ENCODE peak calls at places on chromosomes 4 and X, in five cellular contexts. P, K, S, G and N are unnamed samples. For H3K9me3, the result is how much of the 10 kb centered on the place peaks cover.

GRCh38 chr4:177339794-177340374 is 30.2 kb downstream of the NEIL3 start:
- DNase-seq in P (no peak), K (no peak), S (no peak), G (no peak), N (peak)

GRCh38 chr4:149961876-149962597 is 116.2 kb upstream of the DCLK2 start:
- DNase-seq in P (no peak), K (no peak), S (no peak), G (no peak), N (no peak)

GRCh38 chr4:184792950-184793555 is 32.7 kb downstream of the ACSL1 start:
- DNase-seq in P (no peak), K (no peak), S (no peak), G (peak), N (no peak)

GRCh38 chrX:140766024-140766611 is 56.6 kb downstream of the LINC00632 start:
- DNase-seq in P (peak), K (peak), S (peak), G (peak), N (peak)

GRCh38 chr4:41069268-41069667 is 145.1 kb downstream of the APBB2 start:
- DNase-seq in P (no peak), K (no peak), S (no peak), G (no peak), N (no peak)

GRCh38 chr4:160175064-160175643 is 1072.3 kb downstream of the RAPGEF2 start:
- DNase-seq in P (no peak), K (no peak), S (no peak), G (no peak), N (no peak)

GRCh38 chr4:78222575-78223186 is 165.6 kb downstream of the FRAS1 start:
- DNase-seq in P (no peak), K (no peak), S (no peak), G (peak), N (no peak)

GRCh38 chrX:13110427-13111324 is 66.3 kb upstream of the FAM9C start:
- DNase-seq in P (peak), K (no peak), S (no peak), G (no peak), N (no peak)

GRCh38 chr4:139740531-139741041 is 75.0 kb downstream of the MGST2 start:
- DNase-seq in P (peak), K (no peak), S (no peak), G (no peak), N (no peak)

GRCh38 chr4:52051213-52051614 is at the start of gene SPATA18:
- DNase-seq in P (peak), K (no peak), S (no peak), G (no peak), N (no peak)

GRCh38 chr4:158172558-158173258 is at the start of gene GASK1B:
- DNase-seq in P (peak), K (no peak), S (no peak), G (no peak), N (peak)

GRCh38 chr4:21869978-21870745 is 78.4 kb downstream of the KCNIP4 start:
- DNase-seq in P (no peak), K (no peak), S (no peak), G (no peak), N (no peak)

GRCh38 chrX:40415675-40416074 is 165.1 kb upstream of the ATP6AP2 start:
- DNase-seq in P (peak), K (no peak), S (no peak), G (no peak), N (no peak)

GRCh38 chr4:43339435-43339834 is 446.9 kb downstream of the GRXCR1 start:
- DNase-seq in P (no peak), K (no peak), S (no peak), G (no peak), N (no peak)

GRCh38 chr4:106671711-106672110 is 303.1 kb upstream of the GIMD1 start:
- DNase-seq in P (no peak), K (no peak), S (no peak), G (no peak), N (no peak)

GRCh38 chr4:336099-336892 is 1.3 kb upstream of the ZNF141 start:
- DNase-seq in P (peak), K (no peak), S (peak), G (no peak), N (no peak)

GRCh38 chr4:56288663-56289062 is 98.6 kb downstream of the AASDH start:
- DNase-seq in P (no peak), K (no peak), S (no peak), G (no peak), N (no peak)

GRCh38 chr4:174523003-174523693 is 860 bp upstream of the HPGD start:
- DNase-seq in P (no peak), K (no peak), S (no peak), G (no peak), N (no peak)

GRCh38 chr4:155371432-155372043 is 5.2 kb downstream of the MAP9 start:
- DNase-seq in P (no peak), K (no peak), S (no peak), G (no peak), N (peak)

GRCh38 chrX:134006484-134007161 is 21.2 kb upstream of the GPC3 start:
- DNase-seq in P (no peak), K (no peak), S (no peak), G (no peak), N (no peak)

GRCh38 chr4:53905935-53906377 is 158.4 kb downstream of the CHIC2 start:
- DNase-seq in P (peak), K (no peak), S (no peak), G (peak), N (peak)

GRCh38 chr4:81426770-81427604 is 44.7 kb downstream of the RASGEF1B start:
- DNase-seq in P (no peak), K (no peak), S (no peak), G (no peak), N (no peak)

GRCh38 chrX:74382613-74383012 is 38.7 kb upstream of the SLC16A2 start:
- DNase-seq in P (peak), K (peak), S (peak), G (peak), N (peak)

GRCh38 chrX:132127748-132128147 is at the start of gene FRMD7:
- DNase-seq in P (peak), K (no peak), S (no peak), G (no peak), N (no peak)

GRCh38 chrX:40169193-40170086 is 71.7 kb upstream of the BCOR start:
- DNase-seq in P (peak), K (peak), S (peak), G (peak), N (peak)

GRCh38 chr4:125719987-125720386 is 405.2 kb downstream of the FAT4 start:
- DNase-seq in P (no peak), K (no peak), S (no peak), G (no peak), N (no peak)

GRCh38 chr4:139686988-139687387 is 21.4 kb downstream of the MGST2 start:
- DNase-seq in P (no peak), K (no peak), S (no peak), G (no peak), N (no peak)

GRCh38 chr4:26780524-26780923 is 80.1 kb upstream of the STIM2 start:
- DNase-seq in P (no peak), K (no peak), S (no peak), G (no peak), N (peak)

GRCh38 chr4:98720871-98721480 is 62.6 kb upstream of the TSPAN5 start:
- DNase-seq in P (no peak), K (no peak), S (no peak), G (no peak), N (no peak)

GRCh38 chr4:4995103-4995761 is 24.0 kb downstream of the CYTL1 start:
- DNase-seq in P (peak), K (peak), S (peak), G (peak), N (peak)

GRCh38 chr4:35494955-35495354 is 749.4 kb downstream of the ARAP2 start:
- DNase-seq in P (no peak), K (no peak), S (no peak), G (no peak), N (no peak)

GRCh38 chr4:96183630-96184029 is 343.7 kb downstream of the PDHA2 start:
- DNase-seq in P (peak), K (no peak), S (no peak), G (no peak), N (no peak)

GRCh38 chr4:123939621-123940020 is 543.0 kb downstream of the SPRY1 start:
- DNase-seq in P (no peak), K (no peak), S (no peak), G (no peak), N (no peak)

GRCh38 chrX:51759055-51759454 is 15.8 kb downstream of the GSPT2 start:
- DNase-seq in P (no peak), K (no peak), S (no peak), G (no peak), N (no peak)

GRCh38 chr4:101337688-101338087 is 9.6 kb downstream of the PPP3CA start:
- DNase-seq in P (no peak), K (no peak), S (no peak), G (no peak), N (no peak)

GRCh38 chr4:337932-338758 is 531 bp downstream of the ZNF141 start:
- DNase-seq in P (peak), K (no peak), S (no peak), G (peak), N (no peak)

DNA sequence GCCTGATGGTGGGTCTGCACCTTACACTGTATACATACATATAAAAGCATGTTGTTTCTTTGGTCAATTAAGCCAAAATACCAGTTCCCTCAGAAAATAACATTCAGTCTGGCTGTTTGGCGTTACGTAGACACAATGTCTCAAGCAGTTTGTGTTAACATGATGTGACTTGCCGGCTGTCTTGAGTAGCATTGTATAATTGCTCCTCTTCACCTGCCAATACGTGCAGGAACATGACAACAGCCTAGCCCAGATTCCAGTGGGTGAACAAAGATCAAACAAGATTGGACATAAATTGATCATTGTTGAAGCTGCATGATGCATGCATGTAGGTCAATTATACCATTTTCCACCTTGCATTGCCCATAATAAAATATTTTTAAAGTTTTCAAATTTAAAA is 102.3 kb downstream of the F11 start:
- DNase-seq in P (no peak), K (no peak), S (no peak), G (no peak), N (no peak)
- H3K9me3 ChIP-seq in P (under half), K (under half), S (under half), G (under half), N (under half)

GRCh38 chr4:107885865-107886264 is 45.5 kb upstream of the CYP2U1 start:
- DNase-seq in P (no peak), K (no peak), S (no peak), G (no peak), N (no peak)
- H3K9me3 ChIP-seq in P (under half), K (under half), S (under half), G (under half), N (under half)

GRCh38 chrX:1060562-1060960 is 151.9 kb downstream of the CRLF2 start:
- DNase-seq in P (no peak), K (no peak), S (no peak), G (no peak), N (no peak)

GRCh38 chrX:1059576-1060561 is 152.6 kb downstream of the CRLF2 start:
- DNase-seq in P (no peak), K (no peak), S (no peak), G (no peak), N (no peak)

GRCh38 chrX:1062351-1062750 is 150.1 kb downstream of the CRLF2 start:
- DNase-seq in P (no peak), K (no peak), S (no peak), G (no peak), N (no peak)
- H3K9me3 ChIP-seq in P (under half), K (under half), S (under half), G (under half), N (under half)

DNA sequence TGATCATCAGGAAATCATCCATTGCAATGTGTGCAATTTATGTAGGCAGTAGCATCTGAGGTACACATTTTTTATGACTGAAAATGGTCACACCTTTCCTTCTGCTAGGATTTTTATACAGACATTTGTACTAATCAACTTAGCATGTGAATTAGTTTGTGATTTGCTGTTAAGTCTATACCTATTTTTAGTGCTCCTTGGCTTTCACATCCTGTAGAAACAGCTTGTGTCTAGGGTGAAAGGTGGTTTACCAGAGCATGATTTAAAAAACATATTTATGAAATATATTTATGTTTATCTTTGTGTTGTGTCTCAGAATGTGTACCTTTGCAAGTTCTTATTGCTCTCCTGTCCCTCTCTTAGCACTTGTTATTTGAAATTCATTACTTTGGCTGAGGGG is 916.0 kb downstream of the TECRL start:
- DNase-seq in P (no peak), K (no peak), S (no peak), G (no peak), N (no peak)
- H3K9me3 ChIP-seq in P (under half), K (under half), S (under half), G (under half), N (under half)

GRCh38 chr4:83348074-83348473 is 13.4 kb upstream of the HPSE start:
- DNase-seq in P (no peak), K (no peak), S (no peak), G (no peak), N (no peak)
- H3K9me3 ChIP-seq in P (under half), K (under half), S (under half), G (under half), N (under half)

GRCh38 chrX:154602226-154602625 is 16.9 kb downstream of the CTAG1B start:
- DNase-seq in P (no peak), K (no peak), S (peak), G (no peak), N (no peak)

GRCh38 chrX:154605566-154605965 is 13.5 kb downstream of the CTAG1B start:
- DNase-seq in P (no peak), K (no peak), S (peak), G (no peak), N (no peak)

GRCh38 chrX:154600962-154601374 is 16.0 kb downstream of the CTAG1A start:
- DNase-seq in P (no peak), K (no peak), S (peak), G (no peak), N (no peak)

GRCh38 chrX:154602766-154603437 is 16.2 kb downstream of the CTAG1B start:
- DNase-seq in P (no peak), K (no peak), S (no peak), G (no peak), N (no peak)

DNA sequence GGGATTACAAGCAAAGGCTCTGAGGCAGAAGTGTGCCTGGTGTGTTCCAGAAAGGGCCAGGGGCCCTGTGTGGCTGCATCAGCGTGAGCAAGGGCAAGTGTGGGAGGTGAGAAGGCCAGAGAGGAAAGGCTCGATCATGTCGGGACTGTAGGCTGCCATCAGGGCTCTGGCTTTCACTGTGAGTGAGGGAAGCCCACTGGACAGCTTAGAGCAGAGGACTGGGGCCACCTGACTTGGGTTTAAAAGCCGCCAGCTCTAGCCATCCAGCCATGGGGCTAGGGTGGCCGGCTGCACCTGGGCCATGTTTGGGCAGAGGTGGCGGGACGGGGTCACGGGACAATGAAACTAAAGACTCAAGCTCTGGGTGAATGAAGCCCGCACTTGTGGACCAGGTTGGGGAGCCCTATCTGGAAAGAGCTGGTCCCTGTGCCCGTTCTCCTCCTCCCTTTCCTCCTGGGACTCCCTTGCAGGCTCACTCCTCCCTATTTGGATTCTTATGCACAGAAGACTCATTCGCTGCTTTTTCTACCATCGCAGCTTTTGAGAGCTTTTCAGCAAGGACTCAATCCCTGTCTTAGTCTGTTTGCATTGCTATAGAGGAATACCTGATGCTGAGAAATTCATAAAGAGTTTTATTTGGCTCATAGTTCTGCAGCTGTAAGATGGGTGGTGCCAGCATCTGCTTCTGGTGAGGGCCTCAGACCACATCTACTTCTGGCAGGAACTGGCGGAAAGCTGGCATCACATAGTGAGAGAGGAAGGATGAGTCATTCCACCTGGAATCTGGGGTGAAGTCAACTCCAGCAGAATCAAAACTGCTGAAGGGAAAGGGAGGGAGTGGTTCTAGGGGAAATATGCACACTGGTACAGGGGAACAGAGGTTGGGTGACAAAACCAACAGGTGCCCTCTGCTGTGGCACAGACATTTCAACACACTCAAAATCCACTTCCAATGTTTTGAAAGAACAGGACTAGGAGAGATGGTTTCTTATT is 15.3 kb downstream of the CTAG1B start:
- DNase-seq in P (peak), K (no peak), S (peak), G (no peak), N (no peak)
- H3K9me3 ChIP-seq in P (under half), K (under half), S (under half), G (under half), N (under half)

GRCh38 chrX:653316-653715 is 22.7 kb downstream of the SHOX start:
- DNase-seq in P (no peak), K (no peak), S (no peak), G (no peak), N (no peak)
- H3K9me3 ChIP-seq in P (under half), K (under half), S (under half), G (under half), N (under half)

GRCh38 chr4:166675411-166675810 is 558.9 kb downstream of the SPOCK3 start:
- DNase-seq in P (no peak), K (no peak), S (no peak), G (no peak), N (no peak)
- H3K9me3 ChIP-seq in P (under half), K (under half), S (under half), G (under half), N (under half)

DNA sequence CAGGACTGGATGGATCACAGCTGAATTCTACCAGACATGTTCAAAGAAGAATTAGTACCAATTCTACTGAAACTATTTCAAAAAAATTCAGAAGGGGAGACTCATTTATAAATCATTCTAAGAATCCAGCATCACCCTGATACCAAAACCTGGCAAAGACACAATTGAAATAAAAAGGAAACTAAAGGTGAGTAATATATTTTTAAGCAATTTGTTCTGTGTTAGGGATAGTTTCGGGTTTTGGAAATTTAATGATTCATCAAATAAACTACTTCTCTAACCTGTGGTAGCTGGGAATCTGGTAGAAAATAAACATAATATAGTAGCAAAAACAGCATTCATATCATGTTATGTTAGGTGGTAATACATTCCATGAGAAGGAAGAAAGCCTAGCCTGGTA is 662.2 kb upstream of the BOD1L1 start:
- DNase-seq in P (no peak), K (no peak), S (no peak), G (no peak), N (no peak)
- H3K9me3 ChIP-seq in P (under half), K (under half), S (under half), G (under half), N (under half)

DNA sequence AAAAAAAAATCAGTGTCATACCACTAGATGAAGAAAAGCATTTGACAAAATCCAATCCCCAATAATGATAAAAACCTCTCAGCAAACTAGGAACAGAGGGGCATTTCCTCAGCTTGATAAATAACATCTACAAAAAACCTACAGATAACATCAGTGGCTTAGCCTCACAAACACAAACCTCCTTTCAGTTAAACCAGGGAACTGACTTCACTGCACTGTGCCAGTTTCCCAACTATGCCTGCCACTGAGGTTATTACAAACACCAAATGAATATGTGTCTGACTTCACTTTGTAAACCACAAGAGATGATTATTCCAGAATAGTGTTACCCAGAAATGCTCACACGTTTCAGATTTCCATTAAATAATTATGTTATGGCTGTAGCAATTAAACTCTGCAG is 15.3 kb downstream of the MTMR8 start:
- DNase-seq in P (no peak), K (no peak), S (no peak), G (peak), N (no peak)
- H3K9me3 ChIP-seq in P (under half), K (under half), S (under half), G (under half), N (under half)